ENCODE peak calls at places on chromosomes 13 and 19, in six cellular contexts. P, R, D, U, C and W are unnamed samples.

GRCh38 chr19:33811246-33811645 is 14.6 kb downstream of the KCTD15 start:
- DNase-seq in C (peak), D (no peak), R (no peak), P (no peak), U (peak), W (peak)

GRCh38 chr13:25249001-25249543 is 38.2 kb downstream of the MTMR6 start:
- DNase-seq in D (no peak), U (no peak), C (no peak), R (peak), P (peak), W (no peak)

GRCh38 chr19:6828698-6829633 is 56.5 kb downstream of the VAV1 start:
- DNase-seq in U (peak), R (no peak), C (no peak), D (peak), P (no peak), W (no peak)

GRCh38 chr19:41001243-41001971 is 10.3 kb downstream of the CYP2B6 start:
- DNase-seq in U (no peak), R (no peak), C (no peak), P (no peak), D (no peak), W (no peak)

GRCh38 chr13:97122381-97122996 is 99.6 kb upstream of the MBNL2 start:
- DNase-seq in R (peak), U (no peak), C (no peak), P (peak), D (no peak), W (no peak)

GRCh38 chr13:52353116-52353718 is 52.8 kb downstream of the THSD1 start:
- DNase-seq in R (peak), C (no peak), D (no peak), U (no peak), P (peak), W (no peak)

GRCh38 chr13:48486362-48486761 is 46.5 kb downstream of the RCBTB2 start:
- DNase-seq in R (no peak), P (no peak), C (no peak), D (no peak), U (no peak), W (no peak)

GRCh38 chr19:32869369-32870153 is at the start of gene SLC7A9:
- DNase-seq in U (no peak), P (no peak), C (peak), D (no peak), R (no peak), W (no peak)

GRCh38 chr19:46413262-46414031 is at the start of gene CCDC8:
- DNase-seq in R (peak), U (peak), P (peak), D (peak), C (peak), W (no peak)

GRCh38 chr19:48445256-48445605 is 552 bp upstream of the GRWD1 start:
- DNase-seq in U (no peak), D (peak), P (peak), C (no peak), R (peak), W (no peak)

GRCh38 chr13:44212633-44213387 is 160.8 kb upstream of the SERP2 start:
- DNase-seq in D (no peak), U (no peak), P (peak), R (peak), C (no peak), W (no peak)

GRCh38 chr13:32790731-32791130 is 204.5 kb downstream of the PDS5B start:
- DNase-seq in C (no peak), R (no peak), U (no peak), P (no peak), D (no peak), W (no peak)

GRCh38 chr19:58304748-58305064 is 471 bp upstream of the ERVK3-1 start:
- DNase-seq in C (no peak), P (no peak), D (no peak), R (no peak), U (no peak), W (no peak)

GRCh38 chr13:84672616-84673015 is 790.3 kb upstream of the SLITRK1 start:
- DNase-seq in C (no peak), P (no peak), U (no peak), D (no peak), R (no peak), W (no peak)

GRCh38 chr19:52665529-52665928 is 27.4 kb upstream of the ZNF83 start:
- DNase-seq in U (no peak), R (no peak), D (no peak), P (no peak), C (no peak), W (no peak)

GRCh38 chr19:5504115-5504514 is 48.9 kb downstream of the ZNRF4 start:
- DNase-seq in P (no peak), C (no peak), U (no peak), R (no peak), D (peak), W (no peak)

GRCh38 chr13:48094404-48094780 is 512 bp downstream of the MED4 start:
- DNase-seq in U (no peak), P (peak), R (peak), D (no peak), C (no peak), W (no peak)

GRCh38 chr19:38891791-38892190 is 7.6 kb downstream of the SIRT2 start:
- DNase-seq in U (no peak), C (no peak), P (no peak), D (no peak), R (no peak), W (no peak)

GRCh38 chr19:43105496-43105895 is 23.0 kb upstream of the PSG2 start:
- DNase-seq in U (no peak), C (no peak), D (no peak), R (no peak), P (peak), W (no peak)

GRCh38 chr19:43101950-43102349 is 19.4 kb upstream of the PSG2 start:
- DNase-seq in R (no peak), D (no peak), P (no peak), U (no peak), C (no peak), W (no peak)
- TF ChIP-seq CTCF in R (no peak), D (no peak), P (peak), U (no peak), C (no peak), W (no peak)

GRCh38 chr19:35320285-35320706 is 8.7 kb upstream of the CD22 start:
- DNase-seq in R (no peak), D (no peak), C (no peak), U (no peak), P (no peak), W (peak)
- TF ChIP-seq CTCF in R (no peak), D (no peak), C (no peak), U (no peak), P (no peak), W (no peak)

GRCh38 chr19:16200038-16200775 is 2.5 kb downstream of the AP1M1 start:
- DNase-seq in R (peak), P (peak), C (peak), D (no peak), U (peak), W (peak)
- TF ChIP-seq CTCF in R (peak), P (peak), C (no peak), D (peak), U (no peak), W (no peak)

DNA sequence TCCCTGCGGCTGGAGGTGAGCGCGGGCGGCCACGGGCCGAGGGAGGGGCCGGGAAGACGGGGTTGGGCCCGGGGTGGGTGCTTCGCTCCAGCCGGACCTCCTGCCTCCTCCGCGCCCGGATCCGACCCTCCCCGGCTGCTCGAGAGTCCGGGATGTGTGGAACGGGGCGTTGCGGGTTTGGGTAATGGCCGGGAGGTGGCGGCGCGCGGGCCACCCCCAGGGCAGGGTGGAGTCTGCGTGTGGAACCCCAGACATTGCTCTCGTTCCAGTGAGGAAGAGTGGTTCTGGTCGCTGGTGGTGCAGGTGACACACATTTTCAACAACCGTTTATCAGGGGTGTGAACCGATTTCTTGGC is 38.8 kb downstream of the ARHGEF7 start:
- DNase-seq in U (no peak), P (peak), R (no peak), C (no peak), D (no peak), W (no peak)
- TF ChIP-seq CTCF in U (no peak), P (peak), R (no peak), C (peak), D (peak), W (peak)

GRCh38 chr13:80033286-80033685 is 307.6 kb downstream of the SPRY2 start:
- DNase-seq in R (no peak), U (no peak), P (no peak), C (no peak), D (no peak), W (no peak)

GRCh38 chr13:80029170-80029569 is 311.8 kb downstream of the SPRY2 start:
- DNase-seq in P (no peak), R (no peak), U (no peak), D (no peak), C (no peak), W (no peak)

GRCh38 chr13:80035096-80035495 is 305.8 kb downstream of the SPRY2 start:
- DNase-seq in R (no peak), U (no peak), D (no peak), C (no peak), P (no peak), W (no peak)

DNA sequence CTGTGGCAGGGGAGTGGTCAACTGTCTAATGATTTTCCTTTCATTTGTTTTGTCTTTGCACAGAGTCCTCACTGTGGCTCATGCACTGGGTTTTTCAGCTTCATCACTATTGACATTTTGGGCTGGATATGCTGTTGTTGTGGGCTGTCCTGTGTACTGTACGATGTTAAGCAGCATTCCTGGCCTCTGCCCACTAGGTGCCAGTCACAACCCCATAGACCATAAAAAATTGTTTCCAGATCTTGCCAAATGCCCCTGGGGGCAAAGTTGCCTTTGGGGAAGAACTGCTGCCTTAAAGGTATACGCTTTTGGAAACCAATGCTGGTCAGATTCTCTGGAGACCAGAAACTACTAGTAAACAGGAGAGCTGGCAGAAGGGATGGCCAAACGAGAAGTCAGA is 310.4 kb downstream of the SPRY2 start:
- DNase-seq in U (peak), R (no peak), D (no peak), P (peak), C (peak), W (no peak)
- TF ChIP-seq CTCF in U (peak), R (no peak), D (peak), P (peak), C (peak), W (peak)

GRCh38 chr13:87274209-87274819 is 396.9 kb upstream of the SLITRK5 start:
- DNase-seq in C (no peak), D (peak), U (no peak), R (peak), P (peak), W (no peak)

DNA sequence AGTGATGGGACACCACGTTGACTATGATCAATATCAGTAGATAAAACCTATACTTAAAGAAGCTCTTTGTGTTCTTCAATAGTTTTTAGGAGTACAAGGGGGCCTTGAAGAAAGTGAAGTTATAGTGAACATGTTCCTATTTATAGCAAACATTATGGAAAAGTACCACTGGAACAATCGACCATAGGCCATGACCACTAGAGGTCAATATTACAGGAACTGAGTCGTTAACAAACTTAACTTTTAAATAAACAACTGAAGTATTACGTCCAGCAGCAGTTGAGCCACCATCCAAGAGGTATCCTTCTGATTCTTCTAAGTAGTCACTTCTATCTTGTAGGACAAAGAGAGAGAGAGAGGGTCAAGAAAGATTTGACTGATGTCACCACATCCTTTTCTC is 391.0 kb upstream of the SLITRK5 start:
- DNase-seq in P (no peak), C (no peak), U (no peak), D (no peak), R (peak), W (no peak)
- TF ChIP-seq CTCF in P (no peak), C (no peak), U (no peak), D (peak), R (peak), W (no peak)

GRCh38 chr13:103238441-103238840 is 172.2 kb upstream of the SLC10A2 start:
- DNase-seq in U (no peak), D (no peak), C (no peak), R (no peak), P (no peak), W (no peak)
- TF ChIP-seq CTCF in U (no peak), D (no peak), C (no peak), R (no peak), P (no peak), W (no peak)

DNA sequence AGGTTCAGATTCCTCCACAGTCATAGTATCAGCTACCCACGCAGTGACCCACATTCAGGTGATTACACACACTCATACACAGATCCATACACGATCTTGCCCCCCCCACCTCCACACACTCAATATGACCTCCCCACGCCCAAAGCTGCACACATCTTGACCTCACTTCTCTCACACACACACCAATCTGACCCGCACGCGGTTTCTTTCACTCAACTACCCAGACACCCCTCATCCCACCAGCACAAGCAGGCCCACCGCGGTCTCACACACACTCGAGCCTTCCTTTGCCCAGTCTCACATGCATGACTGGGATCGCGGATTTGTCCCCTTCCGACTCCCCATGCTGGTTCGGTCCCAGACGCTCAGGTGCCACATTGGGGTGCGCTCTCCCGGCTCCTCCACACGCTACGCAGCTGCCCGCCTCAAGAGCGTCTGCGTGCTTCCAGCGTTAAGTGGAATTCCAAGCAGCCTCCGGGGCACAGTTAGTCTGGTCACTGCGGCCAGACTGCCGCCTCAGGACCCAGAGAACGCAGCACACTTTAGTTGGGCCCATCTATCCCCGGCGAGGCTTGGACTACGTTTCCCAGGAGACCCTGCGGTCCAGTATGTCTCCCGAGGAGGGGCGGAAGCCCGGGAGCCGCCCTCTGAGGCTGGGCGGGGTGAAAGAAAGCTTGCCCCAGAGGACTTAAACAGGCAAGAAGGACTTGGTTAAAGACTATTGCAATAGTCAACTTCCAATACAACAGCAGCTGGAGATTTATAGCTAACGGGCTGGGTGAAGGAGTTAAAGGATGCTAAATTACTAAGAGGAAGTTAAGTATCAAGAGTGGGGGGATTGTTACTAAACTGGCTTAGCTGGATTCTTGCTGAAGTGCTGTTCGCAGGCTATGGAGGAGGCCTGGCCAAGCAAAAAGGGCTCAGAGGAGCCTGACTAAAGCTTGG is 703 bp upstream of the ZNF345 start:
- DNase-seq in D (peak), P (peak), C (peak), U (peak), R (peak), W (peak)
- TF ChIP-seq CTCF in D (no peak), P (no peak), C (no peak), U (no peak), R (no peak), W (no peak)